ENCODE peak calls at places on chromosome 9, in nine cellular contexts. P is activated CD8-positive, alpha-beta memory T cell treated with anti-CD3 and anti-CD28 coated beads for 24 hours; T is choroid plexus epithelial cell; Q is NCI-H774; C is HFFc6; Y is mucosa of gallbladder; B is WERI-Rb-1; X is CD8-positive, alpha-beta memory T cell; F is ELR. J is an unnamed sample.

GRCh38 chr9:2874001-2874750 is 30.3 kb upstream of the PUM3 start:
- DNase-seq in P (no peak), T (peak; percentile 30), Q (no peak), C (no peak), Y (no peak), B (no peak), X (no peak), F (no peak), J (no peak)

GRCh38 chr9:95116002-95116819 is 201.3 kb downstream of the FANCC start:
- DNase-seq in P (no peak), T (peak; percentile 24), Q (no peak), C (no peak), Y (no peak), B (no peak), X (no peak), F (peak; percentile 23), J (no peak)

GRCh38 chr9:112819635-112820496 is 69.3 kb downstream of the SNX30 start:
- DNase-seq in P (no peak), T (peak; percentile 86), Q (peak; percentile 70), C (peak; percentile 76), Y (no peak), B (peak; percentile 62), X (no peak), F (peak; percentile 72), J (peak; percentile 36)

GRCh38 chr9:110444911-110445310 is 107.2 kb upstream of the TXNDC8 start:
- DNase-seq in P (no peak), T (peak; percentile 89), Q (no peak), C (peak; percentile 63), Y (no peak), B (no peak), X (no peak), F (peak; percentile 70), J (no peak)

GRCh38 chr9:131934673-131935072 is 145.0 kb downstream of the MED27 start:
- DNase-seq in P (no peak), T (no peak), Q (no peak), C (no peak), Y (no peak), B (no peak), X (no peak), F (no peak), J (no peak)

GRCh38 chr9:132241840-132242620 is 80.2 kb downstream of the NTNG2 start:
- DNase-seq in P (peak; percentile 71), T (peak; percentile 26), Q (peak; percentile 46), C (no peak), Y (no peak), B (peak; percentile 44), X (peak; percentile 50), F (peak; percentile 33), J (no peak)

GRCh38 chr9:107486674-107487520 is 2.7 kb downstream of the KLF4 start:
- DNase-seq in P (no peak), T (no peak), Q (no peak), C (no peak), Y (no peak), B (no peak), X (no peak), F (no peak), J (no peak)

GRCh38 chr9:109459423-109459822 is 38.7 kb downstream of the PTPN3 start:
- DNase-seq in P (no peak), T (no peak), Q (no peak), C (no peak), Y (no peak), B (no peak), X (no peak), F (no peak), J (no peak)

GRCh38 chr9:750264-750967 is 91.1 kb upstream of the DMRT1 start:
- DNase-seq in P (no peak), T (no peak), Q (no peak), C (no peak), Y (no peak), B (peak; percentile 36), X (no peak), F (no peak), J (no peak)

GRCh38 chr9:110604101-110604710 is 24.7 kb upstream of the SVEP1 start:
- DNase-seq in P (no peak), T (peak; percentile 57), Q (no peak), C (no peak), Y (no peak), B (no peak), X (no peak), F (no peak), J (no peak)

GRCh38 chr9:137520614-137521404 is 29.4 kb downstream of the PNPLA7 start:
- DNase-seq in P (no peak), T (no peak), Q (no peak), C (no peak), Y (no peak), B (no peak), X (no peak), F (no peak), J (no peak)

GRCh38 chr9:133807818-133808217 is 69.7 kb upstream of the SARDH start:
- DNase-seq in P (no peak), T (no peak), Q (no peak), C (no peak), Y (no peak), B (no peak), X (no peak), F (no peak), J (no peak)

GRCh38 chr9:102354041-102354440 is 615.6 kb upstream of the GRIN3A start:
- DNase-seq in P (no peak), T (no peak), Q (no peak), C (no peak), Y (no peak), B (no peak), X (no peak), F (peak; percentile 54), J (no peak)

GRCh38 chr9:110133608-110134214 is 74.2 kb downstream of the C9orf152 start:
- DNase-seq in P (no peak), T (peak; percentile 74), Q (no peak), C (peak; percentile 43), Y (no peak), B (no peak), X (no peak), F (peak; percentile 69), J (no peak)

GRCh38 chr9:68498816-68499215 is 41.9 kb downstream of the TMEM252 start:
- DNase-seq in P (no peak), T (no peak), Q (no peak), C (no peak), Y (no peak), B (no peak), X (no peak), F (no peak), J (no peak)

GRCh38 chr9:32350682-32351081 is 33.8 kb upstream of the ACO1 start:
- DNase-seq in P (no peak), T (peak; percentile 58), Q (no peak), C (peak; percentile 15), Y (no peak), B (no peak), X (no peak), F (peak; percentile 44), J (no peak)

GRCh38 chr9:4654084-4654483 is 8.0 kb upstream of the PLPP6 start:
- DNase-seq in P (no peak), T (no peak), Q (no peak), C (no peak), Y (no peak), B (no peak), X (no peak), F (no peak), J (no peak)

GRCh38 chr9:127428348-127428747 is 4.2 kb downstream of the ZNF79 start:
- DNase-seq in P (no peak), T (no peak), Q (no peak), C (no peak), Y (no peak), B (no peak), X (no peak), F (no peak), J (no peak)

GRCh38 chr9:93575706-93576295 is 583 bp upstream of the PHF2 start:
- DNase-seq in P (peak; percentile 84), T (no peak), Q (no peak), C (peak; percentile 15), Y (peak; percentile 39), B (peak; percentile 37), X (peak; percentile 60), F (peak; percentile 62), J (peak; percentile 49)

GRCh38 chr9:128689820-128690683 is 1.0 kb downstream of the SET start:
- DNase-seq in P (peak; percentile 77), T (no peak), Q (peak; percentile 43), C (no peak), Y (peak; percentile 31), B (peak; percentile 56), X (peak; percentile 48), F (peak; percentile 63), J (no peak)